ENCODE peak calls at places on chromosomes 11 and 22, in seven cellular contexts. I is sigmoid colon, S is dorsolateral prefrontal cortex, A is upper lobe of right lung, O is endothelial cell, T is omental fat pad, C is brain microvascular endothelial cell. M is an unnamed sample.

GRCh38 chr11:10208045-10208674 is 85.9 kb downstream of the SBF2 start:
- DNase-seq in I (no peak), S (no peak), A (no peak), O (no peak), T (no peak), C (no peak), M (peak; percentile 57)

GRCh38 chr11:28983780-28984179 is 875.6 kb downstream of the METTL15 start:
- DNase-seq in I (no peak), S (no peak), A (no peak), O (no peak), T (no peak), C (no peak), M (no peak)

GRCh38 chr11:113730887-113731726 is 25.0 kb upstream of the TMPRSS5 start:
- DNase-seq in I (no peak), S (peak; percentile 73), A (no peak), O (peak; percentile 31), T (no peak), C (peak; percentile 67), M (peak; percentile 70)

GRCh38 chr22:38923463-38924196 is 33.8 kb upstream of the APOBEC3A start:
- DNase-seq in I (peak; percentile 93), S (peak; percentile 89), A (peak; percentile 79), O (no peak), T (no peak), C (peak; percentile 36), M (peak; percentile 55)

GRCh38 chr22:37120569-37121340 is 11.2 kb upstream of the TMPRSS6 start:
- DNase-seq in I (no peak), S (no peak), A (no peak), O (no peak), T (no peak), C (no peak), M (no peak)

GRCh38 chr22:31954535-31955326 is 10.4 kb downstream of the YWHAH start:
- DNase-seq in I (no peak), S (no peak), A (peak; percentile 15), O (no peak), T (no peak), C (no peak), M (peak; percentile 30)

GRCh38 chr22:19082793-19083192 is 39.4 kb downstream of the DGCR2 start:
- DNase-seq in I (peak; percentile 52), S (no peak), A (peak; percentile 26), O (no peak), T (no peak), C (no peak), M (no peak)

GRCh38 chr11:126863294-126863997 is 137.1 kb downstream of the KIRREL3 start:
- DNase-seq in I (no peak), S (no peak), A (no peak), O (no peak), T (no peak), C (no peak), M (no peak)

GRCh38 chr11:35932641-35933571 is 11.0 kb upstream of the LDLRAD3 start:
- DNase-seq in I (no peak), S (no peak), A (no peak), O (no peak), T (no peak), C (peak; percentile 11), M (peak; percentile 83)

GRCh38 chr11:118915941-118916841 is 9.5 kb downstream of the BCL9L start:
- DNase-seq in I (peak; percentile 67), S (no peak), A (no peak), O (no peak), T (no peak), C (no peak), M (no peak)

GRCh38 chr11:44627911-44628729 is 62.7 kb downstream of the CD82 start:
- DNase-seq in I (peak; percentile 95), S (peak; percentile 94), A (peak; percentile 76), O (no peak), T (peak; percentile 30), C (no peak), M (no peak)

GRCh38 chr11:70169632-70170031 is 33.5 kb upstream of the FADD start:
- DNase-seq in I (no peak), S (no peak), A (no peak), O (no peak), T (no peak), C (no peak), M (no peak)

GRCh38 chr22:25824828-25825474 is 83.0 kb downstream of the MYO18B start:
- DNase-seq in I (no peak), S (no peak), A (no peak), O (no peak), T (no peak), C (no peak), M (no peak)

GRCh38 chr11:6541356-6541755 is 44.3 kb downstream of the DNHD1 start:
- DNase-seq in I (no peak), S (no peak), A (no peak), O (no peak), T (no peak), C (no peak), M (no peak)

GRCh38 chr11:12997168-12997567 is 11.9 kb upstream of the RASSF10 start:
- DNase-seq in I (no peak), S (no peak), A (no peak), O (no peak), T (no peak), C (no peak), M (no peak)

GRCh38 chr11:73322986-73323306 is 14.9 kb downstream of the ARHGEF17 start:
- DNase-seq in I (no peak), S (no peak), A (no peak), O (no peak), T (no peak), C (no peak), M (no peak)
- TF ChIP-seq CTCF in I (no peak), S (no peak), A (no peak), O (no peak), T (no peak), C (no peak), M (no peak)

GRCh38 chr11:102451041-102451692 is 1.4 kb downstream of the TMEM123 start:
- DNase-seq in I (no peak), S (no peak), A (no peak), O (no peak), T (no peak), C (no peak), M (no peak)

GRCh38 chr11:102449651-102450570 is 2.7 kb downstream of the TMEM123 start:
- DNase-seq in I (no peak), S (no peak), A (no peak), O (no peak), T (no peak), C (no peak), M (no peak)

GRCh38 chr11:102452461-102453285 is at the start of gene TMEM123:
- DNase-seq in I (peak; percentile 92), S (peak; percentile 51), A (peak; percentile 93), O (peak; percentile 74), T (peak; percentile 42), C (peak; percentile 34), M (peak; percentile 56)

GRCh38 chr11:102453286-102453797 is 777 bp upstream of the TMEM123 start:
- DNase-seq in I (no peak), S (no peak), A (no peak), O (peak; percentile 7), T (no peak), C (peak; percentile 22), M (peak; percentile 44)

GRCh38 chr11:102451693-102452460 is 688 bp downstream of the TMEM123 start:
- DNase-seq in I (peak; percentile 83), S (peak; percentile 49), A (peak; percentile 85), O (peak; percentile 53), T (peak; percentile 37), C (peak; percentile 11), M (peak; percentile 55)
- TF ChIP-seq CTCF in I (no peak), S (peak; percentile 39), A (peak; percentile 20), O (no peak), T (no peak), C (peak; percentile 21), M (peak; percentile 9)

GRCh38 chr11:8337396-8337795 is 73.7 kb upstream of the LMO1 start:
- DNase-seq in I (no peak), S (no peak), A (no peak), O (no peak), T (no peak), C (no peak), M (no peak)

GRCh38 chr11:8336356-8337114 is 72.9 kb upstream of the LMO1 start:
- DNase-seq in I (no peak), S (no peak), A (no peak), O (no peak), T (no peak), C (no peak), M (peak; percentile 64)

GRCh38 chr11:8338138-8338537 is 74.5 kb upstream of the LMO1 start:
- DNase-seq in I (no peak), S (peak; percentile 35), A (peak; percentile 78), O (peak; percentile 83), T (no peak), C (peak; percentile 52), M (peak; percentile 22)

GRCh38 chr11:8335683-8336082 is 72.0 kb upstream of the LMO1 start:
- DNase-seq in I (no peak), S (no peak), A (no peak), O (no peak), T (no peak), C (peak; percentile 18), M (peak; percentile 27)

GRCh38 chr11:8337115-8337386 is 73.4 kb upstream of the LMO1 start:
- DNase-seq in I (no peak), S (no peak), A (no peak), O (no peak), T (no peak), C (no peak), M (no peak)
- TF ChIP-seq CTCF in I (no peak), S (no peak), A (no peak), O (no peak), T (no peak), C (no peak), M (no peak)

GRCh38 chr11:67372232-67372992 is 986 bp downstream of the CLCF1 start:
- DNase-seq in I (peak; percentile 73), S (no peak), A (peak; percentile 76), O (no peak), T (no peak), C (no peak), M (no peak)

GRCh38 chr11:67372993-67373915 is at the start of gene CLCF1:
- DNase-seq in I (peak; percentile 90), S (no peak), A (peak; percentile 91), O (peak; percentile 72), T (no peak), C (peak; percentile 80), M (peak; percentile 58)

GRCh38 chr11:67370351-67371076 is 2.9 kb downstream of the CLCF1 start:
- DNase-seq in I (peak; percentile 76), S (no peak), A (no peak), O (no peak), T (no peak), C (no peak), M (no peak)

GRCh38 chr11:67371199-67371548 is 2.2 kb downstream of the CLCF1 start:
- DNase-seq in I (no peak), S (no peak), A (no peak), O (no peak), T (no peak), C (no peak), M (no peak)

DNA sequence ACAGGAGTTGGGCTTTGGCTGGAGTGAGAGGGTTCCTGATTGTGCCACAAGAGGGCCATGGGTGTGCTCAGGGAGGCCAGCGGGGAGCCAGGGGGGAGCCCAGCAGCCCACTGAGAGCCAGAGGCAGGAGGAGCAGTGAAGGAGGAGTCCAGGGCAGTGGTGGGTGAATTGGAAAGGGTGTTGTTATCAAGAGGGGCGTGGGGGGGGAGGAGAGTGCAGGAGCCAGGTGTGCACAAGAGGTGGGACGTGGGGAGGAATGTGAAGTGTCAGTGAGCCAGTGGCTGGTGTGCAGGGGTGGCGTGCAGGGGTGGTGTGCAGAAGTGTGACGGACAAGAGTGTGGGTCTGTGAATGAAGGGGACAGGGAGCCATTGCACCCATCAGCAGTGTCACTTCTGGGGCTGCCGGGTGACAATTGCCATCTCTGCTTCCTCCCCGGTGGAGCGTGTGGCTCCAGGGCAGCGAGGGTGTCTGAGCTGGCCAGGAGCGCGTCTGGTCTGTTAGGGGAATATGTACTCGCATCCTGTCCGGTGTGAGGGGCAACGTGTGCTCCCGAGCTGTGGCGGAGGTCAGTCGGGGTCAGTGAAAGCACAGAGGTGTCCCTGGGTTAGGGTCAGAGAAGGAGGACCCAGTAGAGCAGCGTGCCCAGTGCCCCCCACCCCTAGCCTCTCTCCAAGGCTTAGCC is 1.7 kb downstream of the CLCF1 start:
- DNase-seq in I (peak; percentile 78), S (no peak), A (peak; percentile 77), O (peak; percentile 53), T (no peak), C (peak; percentile 43), M (peak; percentile 58)
- TF ChIP-seq CTCF in I (peak; percentile 47), S (no peak), A (peak; percentile 52), O (no peak), T (no peak), C (peak; percentile 78), M (peak; percentile 58)

M was measured in epithelial cell of esophagus.